ENCODE peak calls at places on chromosome 14, in five cellular contexts. F is neuronal stem cell, P is mesenchymal stem cell, A is H1, J is trophoblast cell. R is an unnamed sample.

GRCh38 chr14:95260537-95261440 is 58.9 kb downstream of the CLMN start:
- DNase-seq in F (no peak), P (peak), A (no peak), J (no peak), R (peak)

GRCh38 chr14:91891721-91892220 is 24.4 kb upstream of the TC2N start:
- DNase-seq in F (no peak), P (no peak), A (no peak), J (no peak), R (no peak)

GRCh38 chr14:106872619-106873446 is 1346.5 kb downstream of the TMEM121 start:
- DNase-seq in F (no peak), P (no peak), A (no peak), J (no peak), R (no peak)

GRCh38 chr14:58716706-58717105 is 78.9 kb downstream of the DACT1 start:
- DNase-seq in F (no peak), P (peak), A (no peak), J (no peak), R (no peak)

GRCh38 chr14:68146812-68147211 is 327.2 kb downstream of the RAD51B start:
- DNase-seq in F (no peak), P (peak), A (no peak), J (peak), R (peak)

GRCh38 chr14:104092931-104093365 is 7.4 kb downstream of the ASPG start:
- DNase-seq in F (no peak), P (no peak), A (no peak), J (no peak), R (no peak)

GRCh38 chr14:87034680-87035079 is 958.3 kb downstream of the GALC start:
- DNase-seq in F (no peak), P (no peak), A (no peak), J (no peak), R (no peak)

GRCh38 chr14:37466623-37467088 is 128.4 kb downstream of the FOXA1 start:
- DNase-seq in F (no peak), P (peak), A (no peak), J (no peak), R (no peak)

GRCh38 chr14:78232666-78233065 is 62.5 kb downstream of the NRXN3 start:
- DNase-seq in F (no peak), P (no peak), A (no peak), J (no peak), R (no peak)

GRCh38 chr14:83217492-83217891 is 1683.8 kb upstream of the SEL1L start:
- DNase-seq in F (no peak), P (peak), A (no peak), J (no peak), R (peak)

GRCh38 chr14:105199093-105199492 is 18.0 kb upstream of the NUDT14 start:
- DNase-seq in F (no peak), P (peak), A (no peak), J (no peak), R (peak)

DNA sequence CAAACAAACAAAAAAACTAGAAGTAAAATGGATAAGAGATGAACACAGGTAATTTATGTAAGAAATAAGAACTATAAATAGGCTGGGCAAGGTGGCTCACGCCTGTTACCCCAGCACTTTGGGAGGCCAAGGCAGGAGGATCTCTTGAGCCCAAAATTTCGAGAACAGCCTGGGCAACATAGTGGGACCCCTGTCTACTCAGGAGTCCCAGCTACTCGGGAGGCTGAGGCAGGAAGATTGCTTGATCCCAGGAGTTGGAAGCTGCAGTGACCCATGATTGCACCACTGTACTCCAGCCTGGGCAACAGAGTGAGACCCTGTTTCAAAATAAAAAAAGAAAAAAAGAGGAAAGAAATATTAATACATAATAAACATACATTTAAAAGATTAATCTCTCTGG is 22.7 kb upstream of the ABCD4 start:
- DNase-seq in F (no peak), P (no peak), A (no peak), J (no peak), R (no peak)
- H4K91ac ChIP-seq in F (no peak), P (no peak), A (peak), J (no peak), R (no peak)

GRCh38 chr14:71539660-71540285 is 392.5 kb upstream of the RGS6 start:
- DNase-seq in F (no peak), P (no peak), A (no peak), J (no peak), R (no peak)
- H3K4me3 ChIP-seq in F (no peak), P (no peak), A (no peak), J (no peak), R (no peak)

GRCh38 chr14:102445066-102445465 is 64.5 kb downstream of the ANKRD9 start:
- DNase-seq in F (no peak), P (no peak), A (no peak), J (no peak), R (no peak)
- H4K91ac ChIP-seq in F (no peak), P (no peak), A (no peak), J (no peak), R (no peak)

GRCh38 chr14:33799705-33800269 is 151.1 kb downstream of the EGLN3 start:
- DNase-seq in F (no peak), P (no peak), A (no peak), J (no peak), R (no peak)
- H3K4me3 ChIP-seq in F (no peak), P (peak), A (no peak), J (no peak), R (no peak)

DNA sequence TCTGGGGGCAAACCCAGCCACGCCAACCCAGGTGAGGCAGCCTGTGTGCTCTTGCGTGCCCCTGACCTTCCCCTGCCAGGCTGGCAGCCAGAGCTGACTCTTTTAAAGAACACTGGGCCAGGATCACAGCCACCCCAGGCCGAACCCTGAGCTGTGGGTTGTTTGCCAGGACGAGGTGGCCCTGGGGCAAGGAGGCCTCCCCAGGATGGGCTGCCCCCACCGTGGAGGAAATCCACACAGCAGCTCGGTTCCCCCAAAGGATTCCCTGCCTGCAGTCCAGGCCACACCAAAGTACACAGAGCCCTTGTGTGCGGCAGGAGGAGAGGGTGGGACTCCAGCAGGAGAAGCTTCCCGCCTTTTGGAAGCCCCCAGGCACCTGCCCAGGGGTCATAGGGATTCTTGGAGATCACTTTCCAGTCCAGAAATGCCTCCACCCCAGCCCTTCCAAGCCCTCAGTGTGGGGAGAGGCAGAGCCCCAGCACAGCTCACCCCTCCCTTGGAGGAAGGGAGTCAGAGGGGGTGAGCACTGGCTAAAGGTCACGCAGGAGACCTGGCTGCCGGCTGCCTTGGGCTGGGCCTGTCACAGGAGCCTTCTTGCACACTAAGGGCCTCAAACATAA is 115.6 kb downstream of the CALM1 start:
- DNase-seq in F (no peak), P (no peak), A (no peak), J (no peak), R (no peak)
- H4K91ac ChIP-seq in F (peak), P (no peak), A (peak), J (peak), R (no peak)

GRCh38 chr14:63991833-63992232 is 139.0 kb downstream of the SYNE2 start:
- DNase-seq in F (no peak), P (no peak), A (no peak), J (no peak), R (no peak)
- H3K4me3 ChIP-seq in F (no peak), P (no peak), A (no peak), J (no peak), R (no peak)

DNA sequence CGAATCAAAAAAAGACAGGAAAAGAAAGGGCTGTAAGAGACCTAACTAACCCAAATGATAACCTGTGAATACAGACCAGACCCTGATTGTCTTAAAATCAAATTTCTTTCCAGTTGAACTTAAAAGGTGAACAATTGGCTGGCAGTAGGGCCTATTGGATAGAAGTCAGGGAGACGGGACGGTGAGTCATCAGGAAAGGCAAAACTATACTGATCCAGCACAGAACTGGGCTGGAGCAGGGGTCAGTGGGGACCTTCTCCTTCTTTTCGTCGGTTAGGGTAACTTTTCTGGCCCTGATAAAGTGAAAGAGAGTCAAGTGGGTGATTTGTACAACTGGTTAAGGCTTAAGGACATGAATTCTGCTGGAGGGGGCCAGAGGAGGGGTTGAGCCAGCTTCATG is 84.9 kb upstream of the OTX2 start:
- DNase-seq in F (no peak), P (no peak), A (no peak), J (no peak), R (no peak)
- H4K91ac ChIP-seq in F (no peak), P (no peak), A (no peak), J (no peak), R (no peak)

GRCh38 chr14:34692898-34693227 is 21.5 kb downstream of the CFL2 start:
- DNase-seq in F (no peak), P (no peak), A (no peak), J (no peak), R (no peak)
- H3K4me3 ChIP-seq in F (no peak), P (peak), A (no peak), J (no peak), R (no peak)

GRCh38 chr14:23320584-23321571 is at the start of gene PABPN1:
- DNase-seq in F (peak), P (peak), A (peak), J (peak), R (peak)
- H4K91ac ChIP-seq in F (peak), P (peak), A (peak), J (peak), R (peak)

R was measured in IMR-90.